ENCODE peak calls at places on chromosome 18, in ten cellular contexts. Y is stimulated activated CD4-positive, alpha-beta T cell treated with anti-CD3 and anti-CD28 coated beads, Interleukin-12 subunit alpha, Interleukin-12 subunit beta, amount 100 ng/mL, for 4 hours; P is NCI-H69; Z is astrocyte of the spinal cord; L is A172; J is HCEC 1CT; B is GM12865; W is Peyer's patch; A is stimulated activated naive B cell treated with anti-CD40 and anti-IgM and Interleukin-4, amounts not matched to agents 10 μg/mL and 1 μg/mL and 100 μg/mL, for 72 hours; E is pancreas. F is an unnamed sample.

GRCh38 chr18:10439898-10440297 is 14.5 kb upstream of the APCDD1 start:
- DNase-seq in Y (no peak), P (no peak), Z (no peak), L (no peak), J (no peak), B (no peak), W (no peak), A (no peak), E (no peak), F (no peak)

GRCh38 chr18:40414155-40414754 is 1540.8 kb upstream of the PIK3C3 start:
- DNase-seq in Y (no peak), P (peak), Z (peak), L (peak), J (no peak), B (no peak), W (no peak), A (no peak), E (no peak), F (no peak)

GRCh38 chr18:59196161-59196560 is 23.8 kb upstream of the GRP start:
- DNase-seq in Y (no peak), P (peak), Z (no peak), L (no peak), J (no peak), B (no peak), W (no peak), A (no peak), E (no peak), F (no peak)

GRCh38 chr18:71304856-71305255 is 1016.0 kb downstream of the SOCS6 start:
- DNase-seq in Y (no peak), P (no peak), Z (no peak), L (no peak), J (no peak), B (no peak), W (no peak), A (no peak), E (no peak), F (no peak)

GRCh38 chr18:4125246-4125938 is 329.7 kb downstream of the DLGAP1 start:
- DNase-seq in Y (no peak), P (peak), Z (peak), L (no peak), J (no peak), B (no peak), W (no peak), A (no peak), E (no peak), F (no peak)

GRCh38 chr18:23588836-23589560 is 2.7 kb upstream of the NPC1 start:
- DNase-seq in Y (no peak), P (no peak), Z (peak), L (peak), J (no peak), B (no peak), W (no peak), A (no peak), E (no peak), F (peak)

GRCh38 chr18:55343396-55344073 is 244.5 kb downstream of the TCF4 start:
- DNase-seq in Y (no peak), P (peak), Z (peak), L (no peak), J (peak), B (peak), W (no peak), A (no peak), E (no peak), F (peak)

GRCh38 chr18:60506682-60507081 is 134.1 kb upstream of the MC4R start:
- DNase-seq in Y (no peak), P (peak), Z (no peak), L (no peak), J (no peak), B (no peak), W (no peak), A (no peak), E (no peak), F (no peak)

GRCh38 chr18:26386421-26386820 is 160.2 kb downstream of the TAF4B start:
- DNase-seq in Y (no peak), P (no peak), Z (peak), L (no peak), J (peak), B (no peak), W (no peak), A (no peak), E (no peak), F (peak)

GRCh38 chr18:57337890-57338289 is 14.5 kb upstream of the ST8SIA3 start:
- DNase-seq in Y (no peak), P (no peak), Z (no peak), L (no peak), J (no peak), B (no peak), W (no peak), A (no peak), E (no peak), F (no peak)

GRCh38 chr18:58991127-58991798 is 126.6 kb downstream of the ZNF532 start:
- DNase-seq in Y (no peak), P (peak), Z (peak), L (peak), J (no peak), B (peak), W (no peak), A (peak), E (no peak), F (peak)

GRCh38 chr18:21341141-21341540 is 99.1 kb downstream of the GREB1L start:
- DNase-seq in Y (no peak), P (no peak), Z (peak), L (no peak), J (peak), B (peak), W (no peak), A (no peak), E (no peak), F (peak)

GRCh38 chr18:75360206-75360605 is 67.3 kb downstream of the SMIM21 start:
- DNase-seq in Y (no peak), P (no peak), Z (peak), L (no peak), J (no peak), B (no peak), W (no peak), A (no peak), E (no peak), F (no peak)

GRCh38 chr18:58132595-58133191 is 88.7 kb downstream of the NEDD4L start:
- DNase-seq in Y (no peak), P (no peak), Z (no peak), L (no peak), J (peak), B (no peak), W (no peak), A (no peak), E (no peak), F (peak)

GRCh38 chr18:24031916-24032315 is 17.4 kb downstream of the TTC39C start:
- DNase-seq in Y (no peak), P (no peak), Z (no peak), L (no peak), J (no peak), B (peak), W (no peak), A (peak), E (no peak), F (no peak)

GRCh38 chr18:37107748-37108522 is 279.0 kb downstream of the KIAA1328 start:
- DNase-seq in Y (no peak), P (peak), Z (no peak), L (no peak), J (no peak), B (no peak), W (no peak), A (no peak), E (no peak), F (no peak)

GRCh38 chr18:78678318-78678695 is 301.3 kb upstream of the SALL3 start:
- DNase-seq in Y (no peak), P (no peak), Z (no peak), L (no peak), J (no peak), B (no peak), W (no peak), A (no peak), E (no peak), F (no peak)

GRCh38 chr18:23826850-23827620 is 137.8 kb downstream of the LAMA3 start:
- DNase-seq in Y (no peak), P (no peak), Z (no peak), L (no peak), J (no peak), B (no peak), W (no peak), A (no peak), E (no peak), F (peak)

GRCh38 chr18:49911414-49911813 is 98.1 kb upstream of the ACAA2 start:
- DNase-seq in Y (no peak), P (peak), Z (no peak), L (no peak), J (no peak), B (no peak), W (no peak), A (no peak), E (no peak), F (no peak)

GRCh38 chr18:46815661-46816060 is 58.8 kb upstream of the ST8SIA5 start:
- DNase-seq in Y (no peak), P (no peak), Z (no peak), L (no peak), J (no peak), B (no peak), W (no peak), A (no peak), E (no peak), F (no peak)

GRCh38 chr18:48667276-48668254 is 128.7 kb downstream of the CTIF start:
- DNase-seq in Y (no peak), P (peak), Z (peak), L (peak), J (peak), B (no peak), W (no peak), A (peak), E (peak), F (no peak)

GRCh38 chr18:23998811-23999210 is 15.7 kb upstream of the TTC39C start:
- DNase-seq in Y (no peak), P (peak), Z (no peak), L (peak), J (no peak), B (no peak), W (no peak), A (no peak), E (no peak), F (no peak)

GRCh38 chr18:22739243-22739642 is 193.9 kb upstream of the RBBP8 start:
- DNase-seq in Y (no peak), P (no peak), Z (no peak), L (no peak), J (no peak), B (no peak), W (no peak), A (no peak), E (no peak), F (no peak)

GRCh38 chr18:75003089-75003488 is 205.8 kb downstream of the PTGR3 start:
- DNase-seq in Y (no peak), P (no peak), Z (no peak), L (no peak), J (no peak), B (no peak), W (no peak), A (no peak), E (no peak), F (no peak)

GRCh38 chr18:14100503-14101286 is 31.5 kb downstream of the ZNF519 start:
- DNase-seq in Y (no peak), P (no peak), Z (no peak), L (no peak), J (no peak), B (no peak), W (no peak), A (no peak), E (no peak), F (no peak)

GRCh38 chr18:44742741-44743311 is 62.1 kb downstream of the SETBP1 start:
- DNase-seq in Y (no peak), P (peak), Z (peak), L (no peak), J (no peak), B (no peak), W (peak), A (no peak), E (no peak), F (peak)

GRCh38 chr18:28176933-28177827 is at the start of gene CDH2:
- DNase-seq in Y (no peak), P (peak), Z (peak), L (peak), J (peak), B (no peak), W (no peak), A (peak), E (peak), F (peak)

GRCh38 chr18:78725426-78725825 is 254.2 kb upstream of the SALL3 start:
- DNase-seq in Y (no peak), P (no peak), Z (no peak), L (no peak), J (no peak), B (no peak), W (no peak), A (no peak), E (no peak), F (no peak)

GRCh38 chr18:9577361-9577760 is 37.0 kb downstream of the PPP4R1 start:
- DNase-seq in Y (no peak), P (no peak), Z (no peak), L (no peak), J (no peak), B (no peak), W (no peak), A (no peak), E (no peak), F (peak)

GRCh38 chr18:63949068-63949737 is at the start of gene HMSD:
- DNase-seq in Y (peak), P (peak), Z (peak), L (peak), J (no peak), B (peak), W (peak), A (peak), E (peak), F (peak)

GRCh38 chr18:75754433-75754832 is 326.9 kb upstream of the SMIM21 start:
- DNase-seq in Y (no peak), P (no peak), Z (no peak), L (no peak), J (no peak), B (no peak), W (no peak), A (no peak), E (no peak), F (no peak)

F was measured in EL.